ENCODE peak calls at places on chromosomes 2 and 18, in eight cellular contexts. E is KG1; P is activated naive CD4-positive, alpha-beta T cell treated with anti-CD3 and anti-CD28 coated beads for 36 hours; F is fibroblast of pulmonary artery; Z is adipocyte; W is mucosa of gallbladder; A is CD4-positive, alpha-beta T cell; N is fibroblast of lung. J is an unnamed sample.

GRCh38 chr2:128494640-128495321 is 176.1 kb upstream of the HS6ST1 start:
- DNase-seq in W (peak), A (no peak), N (peak), Z (no peak), P (no peak), F (peak), E (no peak), J (no peak)

GRCh38 chr2:105114551-105114950 is 76.7 kb downstream of the MRPS9 start:
- DNase-seq in W (no peak), Z (peak), E (peak), F (peak), N (peak), P (no peak), A (no peak), J (peak)

GRCh38 chr2:207144191-207144795 is 21.5 kb downstream of the KLF7 start:
- DNase-seq in W (no peak), A (no peak), P (no peak), Z (no peak), E (no peak), F (no peak), N (no peak), J (no peak)

GRCh38 chr2:25368650-25369049 is 26.9 kb upstream of the DNMT3A start:
- DNase-seq in P (no peak), Z (peak), F (no peak), A (no peak), W (no peak), N (no peak), E (no peak), J (no peak)

GRCh38 chr2:174395284-174395968 is at the start of gene SCRN3:
- DNase-seq in W (peak), P (peak), A (peak), N (peak), F (peak), Z (peak), E (peak), J (peak)

GRCh38 chr2:98801930-98802329 is 71.0 kb upstream of the MGAT4A start:
- DNase-seq in F (no peak), E (no peak), W (no peak), N (no peak), A (no peak), P (no peak), Z (no peak), J (no peak)

GRCh38 chr18:56568986-56569385 is 69.4 kb downstream of the TXNL1 start:
- DNase-seq in Z (no peak), F (no peak), E (no peak), N (no peak), W (no peak), P (no peak), A (no peak), J (no peak)

GRCh38 chr18:2848879-2849254 is 2.1 kb downstream of the EMILIN2 start:
- DNase-seq in F (no peak), A (no peak), P (no peak), E (no peak), N (no peak), W (no peak), Z (no peak), J (no peak)

GRCh38 chr2:133991606-133992168 is 262.2 kb upstream of the MGAT5 start:
- DNase-seq in E (no peak), Z (no peak), A (no peak), N (no peak), F (no peak), W (no peak), P (no peak), J (no peak)

GRCh38 chr2:211867845-211868361 is 670.7 kb downstream of the ERBB4 start:
- DNase-seq in N (peak), E (no peak), F (peak), A (no peak), W (no peak), P (no peak), Z (peak), J (no peak)

GRCh38 chr2:189210250-189211075 is 30.9 kb upstream of the COL5A2 start:
- DNase-seq in N (peak), P (peak), Z (peak), E (no peak), W (peak), A (no peak), F (peak), J (peak)

GRCh38 chr2:156517419-156517818 is 81.2 kb downstream of the GPD2 start:
- DNase-seq in F (peak), Z (no peak), N (no peak), A (no peak), W (no peak), E (no peak), P (no peak), J (no peak)

GRCh38 chr2:101038455-101039255 is 36.6 kb downstream of the RPL31 start:
- DNase-seq in P (peak), E (no peak), F (peak), W (no peak), Z (peak), A (no peak), N (no peak), J (no peak)

GRCh38 chr18:69948919-69949537 is 1.4 kb upstream of the CD226 start:
- DNase-seq in A (no peak), W (peak), E (no peak), Z (no peak), F (peak), P (peak), N (no peak), J (no peak)

GRCh38 chr2:100542418-100542817 is 20.4 kb upstream of the PDCL3 start:
- DNase-seq in W (no peak), Z (no peak), A (no peak), P (no peak), F (no peak), E (no peak), N (no peak), J (no peak)

GRCh38 chr18:837922-838321 is 25.9 kb upstream of the YES1 start:
- DNase-seq in Z (no peak), N (peak), W (no peak), A (no peak), E (no peak), F (no peak), P (no peak), J (no peak)

GRCh38 chr2:209830722-209831465 is 59.3 kb downstream of the UNC80 start:
- DNase-seq in W (no peak), F (no peak), N (no peak), Z (no peak), P (no peak), E (no peak), A (no peak), J (no peak)

GRCh38 chr2:227388537-227389011 is 825 bp upstream of the SCYGR1 start:
- DNase-seq in F (peak), A (no peak), E (no peak), N (peak), P (no peak), Z (peak), W (no peak), J (peak)

GRCh38 chr2:146721486-146721885 is 1123.3 kb upstream of the ACVR2A start:
- DNase-seq in N (no peak), A (no peak), Z (no peak), W (no peak), E (no peak), F (no peak), P (no peak), J (no peak)

GRCh38 chr2:175275499-175275898 is 94.0 kb upstream of the ATP5MC3 start:
- DNase-seq in Z (no peak), N (no peak), E (no peak), F (no peak), W (no peak), P (no peak), A (no peak), J (no peak)

GRCh38 chr18:54250846-54251251 is 18.5 kb upstream of the POLI start:
- DNase-seq in F (no peak), E (no peak), W (no peak), N (no peak), P (no peak), Z (no peak), A (no peak), J (no peak)

GRCh38 chr2:129911363-129912065 is 68.0 kb upstream of the RAB6C start:
- DNase-seq in W (no peak), Z (no peak), F (no peak), N (no peak), A (no peak), P (no peak), E (no peak), J (no peak)

GRCh38 chr2:207254526-207255464 is 89.0 kb upstream of the KLF7 start:
- DNase-seq in F (peak), Z (peak), E (no peak), W (no peak), N (peak), P (no peak), A (no peak), J (no peak)

J was measured in AG04450.